ENCODE peak calls at places on chromosome 2, in eight cellular contexts. U is aorta, T is endothelial cell of umbilical vein, N is psoas muscle, A is fibroblast of lung, O is IMR-90, Z is DND-41, S is tibial nerve. M is an unnamed sample. For H3K4me1 and H3K27me3, the result is how much of the 10 kb centered on the place peaks cover.

GRCh38 chr2:122072666-122073065 is 317.2 kb downstream of the TSN start:
- DNase-seq in Z (no peak), O (peak), T (no peak), U (no peak), N (no peak), A (no peak), S (no peak), M (no peak)

GRCh38 chr2:30264236-30264635 is 32.9 kb downstream of the LBH start:
- DNase-seq in T (no peak), N (no peak), U (no peak), O (no peak), A (no peak), Z (no peak), S (no peak), M (no peak)

GRCh38 chr2:171287606-171288005 is 126.9 kb upstream of the TLK1 start:
- DNase-seq in U (no peak), A (peak), S (no peak), N (no peak), T (no peak), Z (no peak), O (peak), M (no peak)

GRCh38 chr2:69464575-69464974 is 27.3 kb upstream of the NFU1 start:
- DNase-seq in A (peak), O (peak), U (no peak), T (no peak), Z (no peak), N (peak), S (peak), M (no peak)

GRCh38 chr2:221943078-221943810 is 355.6 kb downstream of the PAX3 start:
- DNase-seq in O (peak), Z (no peak), A (peak), T (peak), S (peak), N (peak), U (peak), M (no peak)

GRCh38 chr2:66173635-66174034 is 261.3 kb upstream of the MEIS1 start:
- DNase-seq in U (no peak), A (no peak), T (no peak), S (no peak), Z (no peak), N (no peak), O (no peak), M (no peak)

GRCh38 chr2:26724784-26725515 is 32.4 kb downstream of the KCNK3 start:
- DNase-seq in T (no peak), A (no peak), Z (no peak), N (no peak), U (no peak), O (no peak), S (no peak), M (no peak)

GRCh38 chr2:213934560-213934959 is 476.3 kb upstream of the VWC2L start:
- DNase-seq in T (peak), U (no peak), Z (no peak), N (no peak), O (peak), A (peak), S (peak), M (peak)

GRCh38 chr2:168583064-168583709 is 127.1 kb downstream of the CERS6 start:
- DNase-seq in N (no peak), Z (no peak), U (no peak), A (peak), S (no peak), T (no peak), O (peak), M (no peak)

GRCh38 chr2:69278366-69278765 is 108.7 kb downstream of the GFPT1 start:
- DNase-seq in S (no peak), O (peak), Z (no peak), T (peak), N (no peak), A (peak), U (no peak), M (no peak)

GRCh38 chr2:175871331-175871730 is 130.7 kb downstream of the LNPK start:
- DNase-seq in U (no peak), O (peak), S (no peak), T (no peak), N (no peak), Z (no peak), A (no peak), M (no peak)

GRCh38 chr2:171391532-171391931 is 42.3 kb downstream of the METTL8 start:
- DNase-seq in A (no peak), N (no peak), Z (no peak), O (no peak), S (no peak), U (no peak), T (no peak), M (no peak)

GRCh38 chr2:108936076-108936867 is 52.7 kb downstream of the EDAR start:
- DNase-seq in N (no peak), T (no peak), U (no peak), A (no peak), S (no peak), Z (no peak), O (no peak), M (no peak)

GRCh38 chr2:128316777-128317185 is 1.9 kb downstream of the HS6ST1 start:
- DNase-seq in N (no peak), Z (no peak), A (no peak), U (no peak), S (no peak), T (no peak), O (no peak), M (peak)

GRCh38 chr2:137708311-137708710 is 256.0 kb upstream of the HNMT start:
- DNase-seq in Z (no peak), O (no peak), S (no peak), U (no peak), A (no peak), T (no peak), N (no peak), M (no peak)

GRCh38 chr2:29443627-29444026 is 328.4 kb downstream of the CLIP4 start:
- DNase-seq in N (no peak), S (no peak), T (no peak), Z (no peak), O (peak), A (no peak), U (no peak), M (no peak)

GRCh38 chr2:39487398-39488250 is 50.5 kb upstream of the MAP4K3 start:
- DNase-seq in S (no peak), N (no peak), U (no peak), T (peak), O (peak), Z (no peak), A (no peak), M (no peak)

GRCh38 chr2:6556755-6557154 is 309.0 kb downstream of the CMPK2 start:
- DNase-seq in A (peak), O (peak), Z (no peak), T (no peak), U (no peak), N (no peak), S (no peak), M (no peak)

GRCh38 chr2:174634130-174635014 is 36.8 kb upstream of the WIPF1 start:
- DNase-seq in T (peak), S (no peak), U (no peak), N (no peak), O (peak), A (no peak), Z (peak), M (no peak)

GRCh38 chr2:174336403-174337336 is 1.9 kb downstream of the SP9 start:
- DNase-seq in U (peak), O (no peak), Z (peak), A (no peak), S (no peak), N (peak), T (peak), M (peak)

GRCh38 chr2:120397362-120397811 is 51.5 kb downstream of the INHBB start:
- DNase-seq in U (no peak), N (no peak), Z (no peak), S (no peak), T (no peak), A (no peak), O (no peak), M (no peak)

GRCh38 chr2:30149513-30149912 is 2.7 kb downstream of the YPEL5 start:
- DNase-seq in T (no peak), U (no peak), A (no peak), S (no peak), N (no peak), O (no peak), Z (no peak), M (no peak)

GRCh38 chr2:32715981-32716380 is 88.1 kb downstream of the TTC27 start:
- DNase-seq in O (peak), N (no peak), S (no peak), Z (no peak), T (no peak), A (peak), U (no peak), M (no peak)

GRCh38 chr2:88092773-88093172 is 25.1 kb downstream of the SMYD1 start:
- DNase-seq in S (no peak), U (no peak), T (no peak), N (no peak), Z (no peak), O (no peak), A (no peak), M (no peak)

GRCh38 chr2:186771850-186772463 is 77.0 kb downstream of the ZSWIM2 start:
- DNase-seq in A (no peak), N (no peak), U (no peak), Z (no peak), T (no peak), S (no peak), O (no peak), M (no peak)

GRCh38 chr2:230829293-230829692 is 35.4 kb upstream of the ITM2C start:
- DNase-seq in S (no peak), O (no peak), T (no peak), N (no peak), A (no peak), Z (no peak), U (no peak), M (no peak)

GRCh38 chr2:217263796-217264195 is 403.9 kb upstream of the TNP1 start:
- DNase-seq in O (no peak), Z (no peak), T (no peak), U (no peak), N (no peak), S (no peak), A (no peak), M (no peak)

GRCh38 chr2:161952722-161953322 is 121.2 kb downstream of the DPP4 start:
- DNase-seq in A (no peak), Z (peak), N (no peak), S (no peak), U (no peak), T (no peak), O (no peak), M (no peak)

GRCh38 chr2:236512902-236513433 is 56.7 kb upstream of the ACKR3 start:
- DNase-seq in N (peak), U (peak), T (peak), S (peak), A (peak), O (peak), Z (peak), M (peak)

GRCh38 chr2:110725859-110726258 is 6.5 kb upstream of the ACOXL start:
- DNase-seq in S (no peak), Z (no peak), O (no peak), N (no peak), T (no peak), A (no peak), U (no peak), M (no peak)

GRCh38 chr2:37377187-37377532 is 32.7 kb downstream of the QPCT start:
- DNase-seq in S (peak), O (peak), T (no peak), U (no peak), A (peak), Z (no peak), N (no peak), M (no peak)

DNA sequence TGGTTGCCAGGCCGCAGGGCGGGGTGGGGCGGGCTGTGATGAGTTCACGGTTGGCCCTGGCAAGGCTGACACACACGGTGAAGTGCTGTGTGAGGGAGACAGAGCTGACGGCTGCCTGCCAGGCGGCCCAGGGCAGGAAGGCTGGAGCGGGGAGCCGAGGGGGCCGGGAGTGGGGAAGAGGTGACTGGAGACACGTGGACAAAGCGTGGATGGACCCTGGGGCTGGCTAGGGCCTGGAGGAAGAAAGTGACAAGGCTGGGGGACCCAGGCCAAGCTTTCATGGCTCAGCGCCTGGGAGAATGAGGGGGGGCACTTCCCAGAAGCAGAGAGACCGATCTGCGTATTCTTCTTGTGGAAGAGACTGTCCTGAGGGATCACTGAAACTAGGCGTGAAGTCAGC is 123.2 kb downstream of the DYSF start:
- DNase-seq in A (no peak), Z (no peak), T (no peak), N (peak), O (no peak), U (no peak), S (no peak), M (no peak)
- H3K27ac ChIP-seq in A (no peak), Z (no peak), T (no peak), N (no peak), O (no peak), U (no peak), S (no peak), M (no peak)

DNA sequence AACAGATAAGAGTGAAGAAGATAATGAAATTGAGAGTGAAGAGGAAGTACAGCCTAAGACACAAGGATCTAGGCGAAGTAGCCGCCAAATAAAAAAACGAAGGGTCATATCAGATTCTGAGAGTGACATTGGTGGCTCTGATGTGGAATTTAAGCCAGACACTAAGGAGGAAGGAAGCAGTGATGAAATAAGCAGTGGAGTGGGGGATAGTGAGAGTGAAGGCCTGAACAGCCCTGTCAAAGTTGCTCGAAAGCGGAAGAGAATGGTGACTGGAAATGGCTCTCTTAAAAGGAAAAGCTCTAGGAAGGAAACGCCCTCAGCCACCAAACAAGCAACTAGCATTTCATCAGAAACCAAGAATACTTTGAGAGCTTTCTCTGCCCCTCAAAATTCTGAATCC is 15.7 kb downstream of the MSH6 start:
- DNase-seq in A (no peak), O (no peak), T (no peak), N (no peak), Z (no peak), U (no peak), S (peak), M (no peak)
- H3K4me1 ChIP-seq in A (under half), O (under half), T (under half), N (under half), Z (under half), U (under half), S (under half), M (under half)

DNA sequence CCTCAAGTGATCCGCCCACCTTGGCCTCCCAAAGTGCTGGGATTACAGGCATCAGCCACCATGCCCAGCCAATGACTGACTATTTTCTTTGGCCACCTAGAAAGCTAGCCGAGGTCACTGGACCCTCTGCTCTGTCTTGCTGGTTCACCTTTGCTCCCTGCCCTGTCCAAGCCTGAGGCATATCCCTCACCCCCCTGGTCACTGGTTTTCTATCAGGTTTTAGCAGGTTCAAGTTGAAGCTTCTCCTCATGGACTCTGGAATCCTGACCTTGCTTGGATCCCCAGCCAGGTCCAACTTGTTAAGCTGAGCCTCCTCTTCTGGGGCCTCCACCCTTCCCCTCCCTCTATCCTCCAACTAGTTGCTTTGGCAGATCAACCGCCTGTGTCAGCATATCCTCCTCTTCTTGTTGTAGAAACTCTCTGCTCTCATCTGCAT is 33.4 kb downstream of the PAX8 start:
- DNase-seq in A (no peak), N (no peak), Z (no peak), U (no peak), O (no peak), S (no peak), T (no peak), M (no peak)
- H3K27me3 ChIP-seq in A (under half), N (under half), Z (under half), U (under half), O (under half), S (under half), T (under half), M (under half)

GRCh38 chr2:240440704-240441320 is 5.3 kb downstream of the GPC1 start:
- DNase-seq in A (no peak), N (peak), U (peak), Z (no peak), S (no peak), O (no peak), T (no peak), M (no peak)

GRCh38 chr2:240441326-240441992 is 6.0 kb downstream of the GPC1 start:
- DNase-seq in A (no peak), Z (no peak), U (peak), N (peak), S (no peak), O (no peak), T (no peak), M (no peak)

GRCh38 chr2:240440251-240440650 is 4.8 kb downstream of the GPC1 start:
- DNase-seq in S (no peak), T (no peak), U (peak), Z (no peak), N (no peak), O (no peak), A (no peak), M (no peak)

GRCh38 chr2:240442891-240443715 is 7.6 kb downstream of the GPC1 start:
- DNase-seq in Z (no peak), S (no peak), N (no peak), A (no peak), O (no peak), T (no peak), U (no peak), M (no peak)

GRCh38 chr2:240441993-240442411 is 6.5 kb downstream of the GPC1 start:
- DNase-seq in U (peak), T (no peak), A (no peak), Z (no peak), S (no peak), N (peak), O (no peak), M (no peak)
- H3K27ac ChIP-seq in U (no peak), T (no peak), A (no peak), Z (no peak), S (no peak), N (peak), O (no peak), M (no peak)

GRCh38 chr2:238499731-238500570 is 73.2 kb downstream of the ASB1 start:
- DNase-seq in A (no peak), U (no peak), T (no peak), Z (no peak), S (no peak), O (no peak), N (no peak), M (no peak)

GRCh38 chr2:238497610-238498005 is 70.9 kb downstream of the ASB1 start:
- DNase-seq in N (no peak), S (no peak), T (no peak), U (no peak), O (no peak), A (no peak), Z (no peak), M (no peak)

GRCh38 chr2:238496756-238497609 is 70.3 kb downstream of the ASB1 start:
- DNase-seq in O (no peak), S (no peak), A (no peak), N (no peak), T (no peak), U (no peak), Z (no peak), M (peak)

GRCh38 chr2:238498691-238499295 is 72.1 kb downstream of the ASB1 start:
- DNase-seq in A (no peak), S (no peak), U (no peak), T (no peak), Z (no peak), N (no peak), O (no peak), M (no peak)

GRCh38 chr2:238498188-238498587 is 71.5 kb downstream of the ASB1 start:
- DNase-seq in N (no peak), Z (no peak), T (no peak), A (no peak), S (no peak), U (no peak), O (no peak), M (peak)
- H3K4me1 ChIP-seq in N (under half), Z (under half), T (under half), A (under half), S (under half), U (under half), O (under half), M (under half)

GRCh38 chr2:240812301-240812680 is 7.7 kb downstream of the KIF1A start:
- DNase-seq in O (no peak), S (no peak), A (no peak), T (no peak), Z (no peak), N (no peak), U (peak), M (no peak)

GRCh38 chr2:240810621-240811020 is 9.4 kb downstream of the KIF1A start:
- DNase-seq in O (no peak), T (no peak), N (no peak), U (no peak), Z (no peak), S (no peak), A (no peak), M (no peak)

GRCh38 chr2:240810199-240810598 is 9.8 kb downstream of the KIF1A start:
- DNase-seq in U (no peak), O (no peak), A (no peak), T (no peak), Z (no peak), S (no peak), N (no peak), M (no peak)

GRCh38 chr2:240812721-240813120 is 7.3 kb downstream of the KIF1A start:
- DNase-seq in O (no peak), U (peak), A (no peak), N (no peak), T (no peak), Z (no peak), S (no peak), M (no peak)

GRCh38 chr2:240811346-240812300 is 8.4 kb downstream of the KIF1A start:
- DNase-seq in O (no peak), S (no peak), N (no peak), U (peak), A (no peak), T (no peak), Z (no peak), M (no peak)
- H3K27me3 ChIP-seq in O (under half), S (under half), N (under half), U (under half), A (under half), T (under half), Z (under half), M (under half)

GRCh38 chr2:101081508-101081907 is 69.7 kb downstream of the TBC1D8 start:
- DNase-seq in A (no peak), S (no peak), N (no peak), U (no peak), Z (no peak), T (no peak), O (no peak), M (no peak)
- H3K27ac ChIP-seq in A (no peak), S (peak), N (peak), U (no peak), Z (no peak), T (no peak), O (no peak), M (no peak)

DNA sequence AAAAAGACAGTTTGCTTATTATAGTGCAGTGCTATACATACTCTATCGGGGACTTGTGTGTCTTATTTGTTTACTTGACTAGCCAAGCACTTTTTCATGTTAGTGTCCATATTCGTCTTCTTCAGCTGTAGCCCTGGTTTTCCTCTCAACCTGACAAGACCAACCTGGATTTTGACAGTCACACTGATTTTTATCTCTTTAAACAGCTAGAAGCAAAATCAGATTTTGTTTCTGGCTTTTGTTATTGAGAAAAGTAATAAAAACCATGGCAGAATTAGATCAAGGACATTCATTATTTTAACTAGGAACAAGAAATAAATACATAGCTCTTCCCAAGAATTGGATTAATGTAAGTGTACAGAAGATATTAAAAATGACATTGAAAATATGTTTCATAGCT is 56.8 kb downstream of the SPATS2L start:
- DNase-seq in Z (no peak), U (no peak), N (no peak), O (no peak), A (no peak), T (no peak), S (no peak), M (no peak)
- H3K4me1 ChIP-seq in Z (under half), U (under half), N (under half), O (under half), A (under half), T (under half), S (under half), M (under half)